ENCODE peak calls at places on chromosomes 16 and 17, in six cellular contexts. One of them, this sample, is unnamed.

GRCh38 chr16:1745900-1746692 is 25.2 kb downstream of the NME3 start:
- DNase-seq in left lung: peak
- DNase-seq in cardiac muscle cell: peak
- DNase-seq in mucosa of descending colon: no peak
- DNase-seq in H1: no peak
- DNase-seq in heart right ventricle: no peak
- DNase-seq in this sample: no peak

GRCh38 chr16:12061336-12062055 is 85.0 kb downstream of the SNX29 start:
- DNase-seq in left lung: no peak
- DNase-seq in cardiac muscle cell: no peak
- DNase-seq in mucosa of descending colon: no peak
- DNase-seq in H1: no peak
- DNase-seq in heart right ventricle: no peak
- DNase-seq in this sample: no peak

GRCh38 chr17:50009282-50009681 is 14.3 kb upstream of the DLX3 start:
- DNase-seq in left lung: no peak
- DNase-seq in cardiac muscle cell: no peak
- DNase-seq in mucosa of descending colon: no peak
- DNase-seq in H1: no peak
- DNase-seq in heart right ventricle: no peak
- DNase-seq in this sample: no peak

GRCh38 chr16:89982318-89982717 is 33.8 kb downstream of the DEF8 start:
- DNase-seq in left lung: peak
- DNase-seq in cardiac muscle cell: no peak
- DNase-seq in mucosa of descending colon: no peak
- DNase-seq in H1: no peak
- DNase-seq in heart right ventricle: no peak
- DNase-seq in this sample: no peak

GRCh38 chr16:50360779-50361178 is 8.0 kb downstream of the BRD7 start:
- DNase-seq in left lung: no peak
- DNase-seq in cardiac muscle cell: no peak
- DNase-seq in mucosa of descending colon: no peak
- DNase-seq in H1: no peak
- DNase-seq in heart right ventricle: no peak
- DNase-seq in this sample: no peak

GRCh38 chr16:85227262-85227923 is 115.1 kb upstream of the CIBAR2 start:
- DNase-seq in left lung: no peak
- DNase-seq in cardiac muscle cell: peak
- DNase-seq in mucosa of descending colon: no peak
- DNase-seq in H1: no peak
- DNase-seq in heart right ventricle: no peak
- DNase-seq in this sample: no peak

GRCh38 chr16:83733301-83733700 is 74.5 kb upstream of the HSBP1 start:
- DNase-seq in left lung: no peak
- DNase-seq in cardiac muscle cell: peak
- DNase-seq in mucosa of descending colon: no peak
- DNase-seq in H1: no peak
- DNase-seq in heart right ventricle: no peak
- DNase-seq in this sample: no peak

GRCh38 chr16:50884066-50884860 is 142.4 kb downstream of the CYLD start:
- DNase-seq in left lung: no peak
- DNase-seq in cardiac muscle cell: no peak
- DNase-seq in mucosa of descending colon: peak
- DNase-seq in H1: peak
- DNase-seq in heart right ventricle: no peak
- DNase-seq in this sample: no peak

GRCh38 chr17:56292010-56292409 is 138.7 kb downstream of the ANKFN1 start:
- DNase-seq in left lung: no peak
- DNase-seq in cardiac muscle cell: no peak
- DNase-seq in mucosa of descending colon: no peak
- DNase-seq in H1: no peak
- DNase-seq in heart right ventricle: no peak
- DNase-seq in this sample: no peak

GRCh38 chr17:3718251-3718650 is 5.5 kb upstream of the HASPIN start:
- DNase-seq in left lung: no peak
- DNase-seq in cardiac muscle cell: no peak
- DNase-seq in mucosa of descending colon: no peak
- DNase-seq in H1: no peak
- DNase-seq in heart right ventricle: no peak
- DNase-seq in this sample: no peak

GRCh38 chr17:76479515-76480048 is 12.2 kb downstream of the AANAT start:
- DNase-seq in left lung: no peak
- DNase-seq in cardiac muscle cell: no peak
- DNase-seq in mucosa of descending colon: no peak
- DNase-seq in H1: no peak
- DNase-seq in heart right ventricle: no peak
- DNase-seq in this sample: no peak

GRCh38 chr16:5328546-5328945 is 231.0 kb upstream of the EEF2KMT start:
- DNase-seq in left lung: no peak
- DNase-seq in cardiac muscle cell: no peak
- DNase-seq in mucosa of descending colon: no peak
- DNase-seq in H1: no peak
- DNase-seq in heart right ventricle: no peak
- DNase-seq in this sample: no peak

GRCh38 chr17:60630352-60630751 is 30.4 kb downstream of the PPM1D start:
- DNase-seq in left lung: no peak
- DNase-seq in cardiac muscle cell: peak
- DNase-seq in mucosa of descending colon: no peak
- DNase-seq in H1: no peak
- DNase-seq in heart right ventricle: peak
- DNase-seq in this sample: no peak

GRCh38 chr16:85372627-85373372 is 240.3 kb upstream of the GSE1 start:
- DNase-seq in left lung: no peak
- DNase-seq in cardiac muscle cell: peak
- DNase-seq in mucosa of descending colon: no peak
- DNase-seq in H1: no peak
- DNase-seq in heart right ventricle: no peak
- DNase-seq in this sample: no peak

GRCh38 chr17:64457156-64457555 is 8.2 kb downstream of the MILR1 start:
- DNase-seq in left lung: no peak
- DNase-seq in cardiac muscle cell: peak
- DNase-seq in mucosa of descending colon: no peak
- DNase-seq in H1: no peak
- DNase-seq in heart right ventricle: no peak
- DNase-seq in this sample: no peak

GRCh38 chr16:53504161-53504663 is 1.2 kb upstream of the AKTIP start:
- DNase-seq in left lung: no peak
- DNase-seq in cardiac muscle cell: peak
- DNase-seq in mucosa of descending colon: peak
- DNase-seq in H1: no peak
- DNase-seq in heart right ventricle: peak
- DNase-seq in this sample: peak

GRCh38 chr16:53506254-53506653 is 3.2 kb upstream of the AKTIP start:
- DNase-seq in left lung: no peak
- DNase-seq in cardiac muscle cell: no peak
- DNase-seq in mucosa of descending colon: no peak
- DNase-seq in H1: no peak
- DNase-seq in heart right ventricle: no peak
- DNase-seq in this sample: no peak

GRCh38 chr16:53502331-53503269 is at the start of gene AKTIP:
- DNase-seq in left lung: peak
- DNase-seq in cardiac muscle cell: peak
- DNase-seq in mucosa of descending colon: peak
- DNase-seq in H1: peak
- DNase-seq in heart right ventricle: no peak
- DNase-seq in this sample: peak

GRCh38 chr16:53503270-53503911 is 382 bp upstream of the AKTIP start:
- DNase-seq in left lung: peak
- DNase-seq in cardiac muscle cell: peak
- DNase-seq in mucosa of descending colon: peak
- DNase-seq in H1: peak
- DNase-seq in heart right ventricle: peak
- DNase-seq in this sample: peak

GRCh38 chr16:53504665-53505064 is 1.7 kb upstream of the AKTIP start:
- DNase-seq in left lung: no peak
- DNase-seq in cardiac muscle cell: peak
- DNase-seq in mucosa of descending colon: no peak
- DNase-seq in H1: no peak
- DNase-seq in heart right ventricle: no peak
- DNase-seq in this sample: no peak
- H3K4me3 ChIP-seq in left lung: peak
- H3K4me3 ChIP-seq in cardiac muscle cell: no peak
- H3K4me3 ChIP-seq in mucosa of descending colon: no peak
- H3K4me3 ChIP-seq in H1: no peak
- H3K4me3 ChIP-seq in heart right ventricle: no peak
- H3K4me3 ChIP-seq in this sample: no peak

DNA sequence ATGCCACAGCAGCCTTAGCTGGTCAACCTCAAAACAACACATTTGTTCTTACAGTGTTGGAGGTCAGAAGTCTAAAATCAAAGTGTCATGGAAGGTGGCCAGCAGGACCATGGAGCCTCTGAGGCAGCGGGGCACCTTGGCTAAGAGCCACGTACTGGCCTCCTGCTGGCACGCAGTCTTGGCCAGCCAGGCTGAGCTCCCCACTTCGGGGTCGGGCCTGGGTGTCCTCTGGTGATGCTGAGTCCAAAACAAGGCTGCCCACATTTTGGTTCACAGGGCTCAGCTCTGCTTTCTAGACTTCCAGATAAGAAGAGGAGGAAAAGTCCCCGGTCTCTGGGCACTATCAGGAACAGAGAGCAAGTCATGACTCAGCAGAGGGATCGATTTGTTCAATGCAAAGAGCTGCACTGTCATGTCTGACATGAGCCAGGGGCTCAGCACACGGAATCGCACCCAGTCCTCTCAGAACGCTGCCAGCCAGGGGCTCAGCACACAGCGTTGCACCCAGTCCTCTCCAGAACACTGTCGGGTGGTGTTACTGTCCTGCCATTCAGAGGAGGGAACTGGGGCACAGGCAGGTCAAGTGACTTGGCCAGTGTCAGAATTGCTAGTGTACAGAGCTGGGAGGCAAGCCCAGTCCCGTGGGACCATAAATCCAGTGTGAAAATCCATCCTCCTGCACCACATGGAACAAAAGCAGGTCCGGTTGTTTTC is 2.5 kb downstream of the LGALS9 start:
- DNase-seq in left lung: no peak
- DNase-seq in cardiac muscle cell: peak
- DNase-seq in mucosa of descending colon: peak
- DNase-seq in H1: no peak
- DNase-seq in heart right ventricle: no peak
- DNase-seq in this sample: no peak
- H3K4me3 ChIP-seq in left lung: no peak
- H3K4me3 ChIP-seq in cardiac muscle cell: no peak
- H3K4me3 ChIP-seq in mucosa of descending colon: no peak
- H3K4me3 ChIP-seq in H1: no peak
- H3K4me3 ChIP-seq in heart right ventricle: no peak
- H3K4me3 ChIP-seq in this sample: no peak

DNA sequence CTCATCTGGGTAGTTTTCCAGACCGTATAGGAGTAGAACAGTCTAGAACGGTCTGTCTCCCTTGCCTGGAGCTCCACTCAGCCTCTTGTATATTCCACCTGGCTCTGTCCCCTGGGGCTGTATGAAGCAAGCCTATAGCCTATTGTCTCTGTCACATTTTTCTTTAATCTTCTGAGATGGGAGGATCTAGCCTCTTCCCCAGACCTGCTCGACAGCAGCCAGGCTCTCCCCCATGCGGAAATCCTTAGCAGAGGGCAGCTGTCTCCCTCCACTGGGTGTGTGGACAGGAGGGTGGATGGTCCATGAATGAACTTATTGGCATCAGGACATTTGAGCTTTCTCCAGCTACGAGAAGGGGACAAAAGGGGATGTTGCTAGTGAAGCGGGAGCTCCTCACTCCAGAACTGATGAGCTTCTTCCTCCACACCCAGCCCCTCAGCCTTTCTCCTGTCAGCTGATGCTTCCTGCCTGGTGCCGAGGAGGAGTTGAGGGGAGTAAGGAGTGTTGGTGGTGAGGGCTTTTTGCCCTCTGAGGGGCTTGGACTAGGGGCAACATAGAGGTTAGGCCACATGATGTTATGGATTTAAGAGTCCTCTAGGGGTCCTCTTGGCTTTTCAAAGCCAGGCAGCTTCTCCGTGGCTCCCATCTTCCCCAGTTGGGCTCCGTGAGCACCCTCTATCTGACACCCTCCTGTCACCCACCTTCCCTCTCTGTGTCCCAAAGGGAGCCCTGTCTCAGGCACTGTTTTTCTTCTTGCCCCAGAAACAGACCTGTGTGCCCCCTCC is 28.0 kb downstream of the ARHGAP23 start:
- DNase-seq in left lung: no peak
- DNase-seq in cardiac muscle cell: no peak
- DNase-seq in mucosa of descending colon: no peak
- DNase-seq in H1: no peak
- DNase-seq in heart right ventricle: no peak
- DNase-seq in this sample: no peak
- H3K4me3 ChIP-seq in left lung: no peak
- H3K4me3 ChIP-seq in cardiac muscle cell: no peak
- H3K4me3 ChIP-seq in mucosa of descending colon: no peak
- H3K4me3 ChIP-seq in H1: no peak
- H3K4me3 ChIP-seq in heart right ventricle: no peak
- H3K4me3 ChIP-seq in this sample: no peak

GRCh38 chr16:20904507-20905079 is 4.0 kb downstream of the LYRM1 start:
- DNase-seq in left lung: no peak
- DNase-seq in cardiac muscle cell: peak
- DNase-seq in mucosa of descending colon: no peak
- DNase-seq in H1: no peak
- DNase-seq in heart right ventricle: no peak
- DNase-seq in this sample: peak

GRCh38 chr16:20903889-20904506 is 3.4 kb downstream of the LYRM1 start:
- DNase-seq in left lung: no peak
- DNase-seq in cardiac muscle cell: no peak
- DNase-seq in mucosa of descending colon: no peak
- DNase-seq in H1: no peak
- DNase-seq in heart right ventricle: no peak
- DNase-seq in this sample: no peak

GRCh38 chr16:20901441-20902112 is 1.0 kb downstream of the LYRM1 start:
- DNase-seq in left lung: peak
- DNase-seq in cardiac muscle cell: peak
- DNase-seq in mucosa of descending colon: peak
- DNase-seq in H1: peak
- DNase-seq in heart right ventricle: peak
- DNase-seq in this sample: peak

GRCh38 chr16:20902426-20902825 is 1.9 kb downstream of the LYRM1 start:
- DNase-seq in left lung: no peak
- DNase-seq in cardiac muscle cell: no peak
- DNase-seq in mucosa of descending colon: no peak
- DNase-seq in H1: no peak
- DNase-seq in heart right ventricle: no peak
- DNase-seq in this sample: no peak

DNA sequence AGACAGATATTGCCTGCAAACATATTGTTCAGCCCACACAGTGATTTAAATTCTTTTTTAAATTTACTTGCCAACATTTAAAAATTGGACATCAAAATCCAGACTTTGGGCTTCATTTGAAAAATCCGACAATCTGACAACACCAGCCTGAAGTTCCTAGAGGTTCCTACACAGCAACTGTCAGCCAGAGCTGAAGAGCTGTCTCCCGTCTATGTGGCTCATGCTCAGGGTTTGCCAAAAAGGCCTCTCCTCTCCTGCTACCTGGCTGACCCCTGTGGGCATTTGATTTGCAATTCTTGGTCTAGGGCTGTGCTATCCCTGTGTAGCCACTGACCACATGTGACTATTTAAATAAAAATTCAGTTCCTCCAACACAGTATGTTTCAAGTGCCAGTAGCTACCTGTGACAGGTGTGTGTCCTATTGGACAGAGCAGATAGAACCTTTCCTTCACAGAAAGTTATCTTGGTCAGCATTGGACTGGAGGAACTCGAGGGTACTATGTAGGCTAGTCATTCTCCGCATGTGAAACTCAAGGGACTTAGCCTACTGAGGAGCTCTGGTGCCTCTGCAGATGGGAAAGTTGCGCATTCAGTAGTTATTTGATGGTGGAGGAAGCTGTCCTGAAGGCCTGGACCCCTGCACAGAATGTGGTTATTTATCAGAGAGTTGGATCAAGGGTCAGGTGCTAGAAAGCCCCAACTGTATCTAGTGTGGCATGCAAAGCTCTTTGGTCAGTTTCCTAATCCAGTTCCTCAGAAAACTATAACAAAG is 2.7 kb downstream of the LYRM1 start:
- DNase-seq in left lung: no peak
- DNase-seq in cardiac muscle cell: no peak
- DNase-seq in mucosa of descending colon: no peak
- DNase-seq in H1: no peak
- DNase-seq in heart right ventricle: no peak
- DNase-seq in this sample: no peak
- H3K4me3 ChIP-seq in left lung: no peak
- H3K4me3 ChIP-seq in cardiac muscle cell: no peak
- H3K4me3 ChIP-seq in mucosa of descending colon: no peak
- H3K4me3 ChIP-seq in H1: no peak
- H3K4me3 ChIP-seq in heart right ventricle: no peak
- H3K4me3 ChIP-seq in this sample: peak